ENCODE peak calls at places on chromosomes 4 and X, in six cellular contexts. H is gastrocnemius medialis; K is tibial nerve; L is ovary; O is CD4-positive, alpha-beta memory T cell; R is lung. U is an unnamed sample. For H3K27me3, the result is how much of the 10 kb centered on the place peaks cover.

GRCh38 chrX:104854188-104854587 is 288.2 kb downstream of the IL1RAPL2 start:
- DNase-seq in H (no peak), K (no peak), L (no peak), O (no peak), R (no peak), U (no peak)

GRCh38 chr4:37440519-37440900 is 196.0 kb downstream of the NWD2 start:
- DNase-seq in H (no peak), K (no peak), L (no peak), O (no peak), R (no peak), U (no peak)

GRCh38 chr4:179415016-179415841 is 1973.0 kb upstream of the AGA start:
- DNase-seq in H (no peak), K (no peak), L (no peak), O (no peak), R (no peak), U (no peak)

GRCh38 chrX:113274801-113275200 is 434.2 kb upstream of the AMOT start:
- DNase-seq in H (no peak), K (no peak), L (no peak), O (no peak), R (no peak), U (no peak)

GRCh38 chr4:64368741-64369140 is 40.5 kb downstream of the TECRL start:
- DNase-seq in H (no peak), K (no peak), L (no peak), O (no peak), R (no peak), U (no peak)

GRCh38 chrX:283115-283845 is 2.1 kb downstream of the PLCXD1 start:
- DNase-seq in H (peak), K (peak), L (peak), O (peak), R (peak), U (peak)

GRCh38 chr4:1043162-1043561 is 31.7 kb downstream of the FGFRL1 start:
- DNase-seq in H (no peak), K (no peak), L (no peak), O (no peak), R (no peak), U (no peak)

GRCh38 chr4:23897564-23898109 is 7.8 kb upstream of the PPARGC1A start:
- DNase-seq in H (no peak), K (no peak), L (no peak), O (no peak), R (no peak), U (no peak)

GRCh38 chr4:70703695-70704332 is 15.5 kb downstream of the UTP3 start:
- DNase-seq in H (no peak), K (peak), L (no peak), O (no peak), R (no peak), U (no peak)

GRCh38 chr4:3860913-3861636 is 94.9 kb downstream of the ADRA2C start:
- DNase-seq in H (no peak), K (no peak), L (no peak), O (no peak), R (no peak), U (no peak)

GRCh38 chr4:3863841-3864734 is 97.9 kb downstream of the ADRA2C start:
- DNase-seq in H (peak), K (no peak), L (no peak), O (no peak), R (no peak), U (no peak)

GRCh38 chr4:3864736-3865721 is 98.8 kb downstream of the ADRA2C start:
- DNase-seq in H (no peak), K (no peak), L (no peak), O (no peak), R (no peak), U (no peak)

GRCh38 chr4:3861720-3862639 is 95.8 kb downstream of the ADRA2C start:
- DNase-seq in H (no peak), K (no peak), L (no peak), O (no peak), R (no peak), U (no peak)

GRCh38 chr4:3862640-3863420 is 96.6 kb downstream of the ADRA2C start:
- DNase-seq in H (no peak), K (no peak), L (no peak), O (no peak), R (no peak), U (no peak)
- H3K4me3 ChIP-seq in H (no peak), K (no peak), L (no peak), O (no peak), R (no peak), U (no peak)

GRCh38 chrX:44572340-44572938 is 29.8 kb upstream of the FUNDC1 start:
- DNase-seq in H (no peak), K (no peak), L (no peak), O (no peak), R (no peak), U (no peak)
- H3K27me3 ChIP-seq in H (under half), K (under half), L (under half), O (under half), R (under half), U (under half)

DNA sequence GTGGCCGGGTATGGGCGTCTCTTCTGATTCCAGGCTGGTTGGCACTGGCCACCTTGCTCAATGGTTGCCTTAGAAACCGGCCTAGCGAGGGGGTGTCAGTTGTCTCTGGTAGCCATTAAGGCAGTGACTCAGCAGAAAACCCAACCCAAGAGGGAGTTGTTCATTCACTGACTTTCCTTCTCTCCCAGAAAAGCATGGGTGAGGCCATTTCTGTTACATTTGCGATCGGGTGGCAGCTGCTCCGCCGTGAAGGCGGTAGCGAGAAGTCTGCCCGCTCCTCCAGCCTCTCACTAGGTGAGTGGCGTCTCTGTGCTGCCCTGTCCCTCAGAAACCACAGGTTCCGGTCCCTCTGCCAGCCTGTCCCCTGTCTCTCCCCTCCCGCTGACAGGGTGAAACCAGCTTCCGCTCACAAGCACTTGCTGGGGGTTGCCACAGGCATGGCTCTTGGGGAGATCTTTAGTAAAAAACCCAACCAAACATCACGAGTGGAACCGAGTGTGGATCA is 17.4 kb downstream of the IRAK1 start:
- DNase-seq in H (peak), K (no peak), L (no peak), O (peak), R (no peak), U (no peak)
- H3K27ac ChIP-seq in H (peak), K (peak), L (no peak), O (no peak), R (no peak), U (no peak)

GRCh38 chrX:137568741-137569469 is 3.0 kb downstream of the ZIC3 start:
- DNase-seq in H (no peak), K (no peak), L (no peak), O (no peak), R (no peak), U (no peak)
- H3K4me3 ChIP-seq in H (no peak), K (no peak), L (no peak), O (no peak), R (no peak), U (no peak)

GRCh38 chr4:2406406-2406805 is 12.0 kb downstream of the ZFYVE28 start:
- DNase-seq in H (no peak), K (no peak), L (no peak), O (no peak), R (no peak), U (no peak)

GRCh38 chr4:2407991-2408342 is 10.5 kb downstream of the ZFYVE28 start:
- DNase-seq in H (no peak), K (no peak), L (no peak), O (no peak), R (no peak), U (no peak)

GRCh38 chr4:2408976-2409375 is 9.5 kb downstream of the ZFYVE28 start:
- DNase-seq in H (no peak), K (no peak), L (no peak), O (no peak), R (no peak), U (no peak)

GRCh38 chr4:2408401-2408958 is 10.0 kb downstream of the ZFYVE28 start:
- DNase-seq in H (no peak), K (no peak), L (no peak), O (no peak), R (no peak), U (no peak)

GRCh38 chr4:2406920-2407319 is 11.5 kb downstream of the ZFYVE28 start:
- DNase-seq in H (no peak), K (no peak), L (no peak), O (no peak), R (no peak), U (no peak)
- H3K27me3 ChIP-seq in H (under half), K (under half), L (under half), O (under half), R (under half), U (under half)

DNA sequence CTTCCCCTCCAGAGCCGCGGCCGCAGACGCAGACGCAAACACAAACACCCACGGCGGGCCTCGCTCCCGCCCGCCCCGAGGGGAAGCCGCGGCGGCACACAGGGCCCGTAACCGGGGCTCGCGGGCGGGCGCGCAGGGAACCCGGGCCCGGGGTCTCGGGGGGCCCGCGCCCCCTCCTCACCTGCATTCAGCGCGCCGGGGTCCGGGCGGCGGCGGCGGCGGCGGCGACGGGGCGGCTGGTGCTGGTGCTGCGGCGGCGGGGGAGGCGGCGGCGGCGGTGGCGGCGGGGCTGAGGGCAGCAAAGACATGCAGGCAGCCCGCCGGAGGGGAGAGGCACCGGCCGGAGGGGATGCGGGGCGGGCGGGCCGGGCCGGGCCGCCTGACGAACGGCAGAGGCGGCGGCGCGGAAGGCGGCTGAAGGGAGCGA is 254 bp upstream of the CNOT6L start:
- DNase-seq in H (no peak), K (no peak), L (no peak), O (peak), R (peak), U (peak)
- H3K27ac ChIP-seq in H (peak), K (peak), L (peak), O (peak), R (peak), U (peak)

GRCh38 chr4:19772581-19772980 is 479.1 kb upstream of the SLIT2 start:
- DNase-seq in H (no peak), K (no peak), L (no peak), O (no peak), R (no peak), U (no peak)

GRCh38 chr4:19780871-19781270 is 470.8 kb upstream of the SLIT2 start:
- DNase-seq in H (no peak), K (no peak), L (no peak), O (no peak), R (no peak), U (no peak)

GRCh38 chr4:19774690-19775256 is 476.9 kb upstream of the SLIT2 start:
- DNase-seq in H (no peak), K (no peak), L (no peak), O (no peak), R (no peak), U (no peak)

GRCh38 chr4:19776929-19777328 is 474.8 kb upstream of the SLIT2 start:
- DNase-seq in H (no peak), K (no peak), L (no peak), O (no peak), R (no peak), U (no peak)

DNA sequence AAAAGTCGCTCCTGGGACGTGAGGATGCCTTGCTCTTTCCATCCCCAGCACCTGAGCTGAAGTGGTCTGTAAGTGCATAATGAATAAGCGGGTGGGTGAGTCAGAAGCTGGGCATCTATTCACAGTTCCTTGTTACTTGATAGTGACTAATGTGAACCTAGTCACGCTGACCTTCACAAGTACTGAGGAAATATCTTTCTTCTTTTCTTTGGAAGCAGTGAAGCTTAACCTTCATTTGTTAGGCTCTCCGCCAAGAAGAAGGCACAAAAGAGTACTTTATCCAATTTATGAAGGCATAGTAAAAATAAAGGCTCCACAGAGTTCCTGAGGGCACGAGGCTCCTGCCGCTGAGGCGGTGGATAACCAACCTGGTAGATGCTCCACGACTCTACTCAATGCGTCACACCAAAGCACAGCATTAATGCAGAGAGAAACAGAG is 475.7 kb upstream of the SLIT2 start:
- DNase-seq in H (no peak), K (no peak), L (no peak), O (no peak), R (peak), U (no peak)
- H3K4me3 ChIP-seq in H (no peak), K (no peak), L (no peak), O (no peak), R (no peak), U (no peak)

DNA sequence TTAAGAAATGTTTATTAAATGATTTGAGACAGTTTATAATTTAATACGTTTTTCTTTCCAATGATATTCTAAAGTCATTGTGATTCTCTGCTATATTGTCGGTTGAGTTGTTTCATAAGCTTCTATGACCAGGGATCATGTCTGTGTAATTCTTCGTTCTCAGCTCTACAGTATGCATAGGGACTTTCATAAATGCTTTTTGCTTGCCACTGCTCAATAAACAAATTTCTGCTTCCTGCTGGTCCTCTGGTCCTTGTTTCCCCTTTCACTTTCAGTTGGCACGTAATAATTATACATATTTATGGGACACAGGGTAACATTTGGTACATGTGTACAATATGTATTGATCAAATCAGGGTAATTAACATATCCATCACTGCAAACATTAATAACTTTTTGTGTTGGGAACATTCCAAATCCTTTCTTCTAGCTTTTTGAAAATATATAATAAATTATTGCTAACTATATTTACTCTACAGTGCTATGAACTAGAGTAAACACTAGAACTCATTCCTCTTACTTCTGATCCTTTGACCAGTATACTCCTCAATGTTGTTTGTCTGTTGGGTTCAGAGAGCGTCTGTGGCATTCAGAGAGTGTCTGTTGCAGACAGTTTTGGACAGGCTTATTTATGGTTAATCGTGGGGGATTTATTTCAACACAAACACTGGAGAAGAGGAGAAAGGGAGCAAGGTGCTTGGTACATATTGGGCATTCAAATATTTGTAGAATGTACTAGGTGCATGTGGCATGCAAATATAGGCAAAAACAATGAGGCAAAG is 68.3 kb upstream of the SPANXB1 start:
- DNase-seq in H (no peak), K (no peak), L (no peak), O (no peak), R (no peak), U (no peak)
- H3K27me3 ChIP-seq in H (under half), K (under half), L (under half), O (under half), R (under half), U (under half)

DNA sequence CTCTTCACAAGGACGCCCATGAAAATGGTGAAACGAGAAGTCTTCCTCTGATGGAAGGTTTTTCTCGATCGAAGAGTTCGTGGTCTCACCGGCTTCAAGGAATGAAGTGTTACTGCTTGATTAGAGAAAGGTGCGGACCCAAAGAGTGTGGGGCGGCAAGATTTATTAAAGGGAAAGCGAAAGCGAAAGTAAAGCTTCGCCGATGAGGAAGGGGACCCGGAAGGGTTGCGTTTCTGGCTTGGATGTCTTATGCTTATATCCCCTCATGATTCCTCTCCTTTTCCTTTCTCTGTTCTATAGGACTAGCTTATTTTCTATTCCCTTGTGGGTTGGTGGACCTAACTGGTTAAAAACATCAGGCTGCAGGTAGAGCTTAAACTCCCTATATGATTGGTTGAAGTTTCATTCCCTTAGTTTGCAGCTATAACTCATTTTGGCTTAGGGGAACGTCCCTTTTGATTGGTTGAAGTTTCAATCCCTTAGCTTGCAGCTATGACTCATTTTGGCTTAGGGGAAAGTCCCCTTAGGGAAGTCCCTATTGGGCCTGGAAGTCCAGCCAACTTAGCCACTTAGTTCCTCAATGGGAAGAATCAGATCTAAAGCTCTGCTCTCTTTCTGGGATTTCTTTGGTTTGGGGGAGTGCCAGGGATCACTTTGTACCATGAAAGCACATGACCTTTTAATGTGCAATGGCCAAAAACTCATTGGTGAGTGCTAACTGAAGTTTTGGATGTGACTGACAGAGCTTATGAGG is 1025.0 kb upstream of the PCDH10 start:
- DNase-seq in H (no peak), K (no peak), L (no peak), O (no peak), R (no peak), U (no peak)
- H3K27ac ChIP-seq in H (no peak), K (no peak), L (no peak), O (no peak), R (no peak), U (no peak)

DNA sequence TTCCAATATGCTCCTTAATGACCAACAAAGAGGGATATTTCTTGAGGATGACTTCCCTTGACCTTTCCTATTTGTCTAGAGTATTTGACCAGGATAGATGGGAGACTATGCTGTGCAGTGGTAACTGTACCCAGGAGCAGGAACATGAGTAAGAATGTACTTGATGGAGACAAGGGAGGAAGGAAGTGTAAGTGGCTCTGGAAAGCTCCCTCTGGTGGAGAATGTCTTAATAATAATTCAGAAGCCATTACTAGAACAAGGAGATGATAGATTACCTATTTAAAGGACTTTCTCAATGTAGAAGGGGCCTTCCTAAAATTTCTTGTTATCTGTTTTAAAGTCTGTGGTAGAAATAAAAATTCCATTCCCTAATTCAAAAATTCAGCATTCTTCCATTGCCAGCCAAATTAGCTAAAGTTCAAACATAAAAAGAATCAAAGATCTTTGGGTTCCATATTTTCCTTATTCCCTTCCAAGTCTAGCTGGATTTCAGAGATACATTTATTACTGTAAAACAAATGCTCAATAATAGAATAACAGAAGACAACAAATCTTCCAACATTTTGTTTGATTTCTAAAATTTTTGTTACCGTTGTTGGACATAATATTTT is 83.8 kb downstream of the GRID2 start:
- DNase-seq in H (no peak), K (peak), L (no peak), O (no peak), R (no peak), U (no peak)
- H3K4me3 ChIP-seq in H (no peak), K (no peak), L (no peak), O (no peak), R (no peak), U (no peak)

U was measured in naive thymus-derived CD4-positive, alpha-beta T cell.